ENCODE peak calls at places on chromosomes 1 and 21, in four cellular contexts. Q, M, X and V are unnamed samples.

GRCh38 chr21:31731112-31731801 is 661 bp downstream of the SCAF4 start:
- DNase-seq in Q (no peak), M (no peak), X (peak; percentile 47), V (peak; percentile 57)

GRCh38 chr1:160217466-160218165 is 12.4 kb downstream of the PEA15 start:
- DNase-seq in Q (no peak), M (no peak), X (peak; percentile 35), V (no peak)

GRCh38 chr21:45280969-45281368 is 6.7 kb downstream of the POFUT2 start:
- DNase-seq in Q (no peak), M (no peak), X (no peak), V (no peak)

GRCh38 chr1:17347769-17348592 is 24.0 kb upstream of the PADI6 start:
- DNase-seq in Q (peak; percentile 61), M (no peak), X (no peak), V (no peak)

GRCh38 chr1:169484683-169485426 is 889 bp downstream of the SLC19A2 start:
- DNase-seq in Q (no peak), M (no peak), X (peak; percentile 64), V (peak; percentile 43)

GRCh38 chr1:149849947-149850360 is 49.4 kb upstream of the BOLA1 start:
- DNase-seq in Q (no peak), M (no peak), X (no peak), V (no peak)

GRCh38 chr1:225480825-225481434 is 53.1 kb upstream of the LBR start:
- DNase-seq in Q (peak; percentile 38), M (no peak), X (peak; percentile 73), V (peak; percentile 43)

GRCh38 chr21:15309721-15310120 is 244.9 kb upstream of the NRIP1 start:
- DNase-seq in Q (no peak), M (no peak), X (peak; percentile 58), V (no peak)

GRCh38 chr1:156471496-156472490 is 28.8 kb downstream of the MEF2D start:
- DNase-seq in Q (no peak), M (peak; percentile 63), X (peak; percentile 99), V (peak; percentile 94)

DNA sequence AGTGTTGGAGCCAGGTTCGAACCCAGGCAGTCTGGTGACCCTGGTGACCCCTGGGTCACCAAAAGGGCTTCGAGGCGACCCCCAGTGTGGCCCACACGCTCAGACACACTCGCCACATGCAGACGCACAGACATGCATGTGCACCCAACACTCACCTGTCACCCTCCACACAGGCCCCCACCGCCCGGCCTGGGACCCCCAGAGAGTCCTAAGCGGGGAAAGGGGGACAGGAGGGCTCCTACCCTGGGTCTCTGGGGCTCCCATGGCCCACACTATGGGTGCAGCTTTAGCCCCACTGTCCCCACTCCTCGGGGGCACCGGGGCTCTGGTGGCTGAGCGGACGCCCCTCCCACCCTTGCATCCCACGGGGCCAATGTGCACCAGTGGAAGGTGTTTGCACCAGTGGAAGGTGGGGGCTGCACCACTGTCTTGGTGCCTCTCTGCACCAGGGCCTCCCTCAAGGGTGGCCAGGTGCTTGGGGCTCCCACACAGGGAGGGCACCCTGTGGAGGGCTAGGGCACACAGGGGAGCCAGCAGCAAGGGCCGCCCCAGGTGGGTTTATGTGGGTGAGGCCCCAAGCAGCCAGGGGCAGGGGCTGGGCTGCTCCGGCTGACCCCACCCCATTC is 9.9 kb downstream of the CHD5 start:
- DNase-seq in Q (no peak), M (no peak), X (no peak), V (no peak)
- H3K27ac ChIP-seq in Q (no peak overlapping the region), M (no peak overlapping the region), X (no peak overlapping the region), V (no peak overlapping the region)

GRCh38 chr1:45359882-45360513 is 19.8 kb upstream of the MUTYH start:
- DNase-seq in Q (no peak), M (no peak), X (peak; percentile 66), V (no peak)
- H3K27ac ChIP-seq in Q (no peak overlapping the region), M (peak overlapping the region; percentile 73), X (no peak overlapping the region), V (peak overlapping the region; percentile 80)

DNA sequence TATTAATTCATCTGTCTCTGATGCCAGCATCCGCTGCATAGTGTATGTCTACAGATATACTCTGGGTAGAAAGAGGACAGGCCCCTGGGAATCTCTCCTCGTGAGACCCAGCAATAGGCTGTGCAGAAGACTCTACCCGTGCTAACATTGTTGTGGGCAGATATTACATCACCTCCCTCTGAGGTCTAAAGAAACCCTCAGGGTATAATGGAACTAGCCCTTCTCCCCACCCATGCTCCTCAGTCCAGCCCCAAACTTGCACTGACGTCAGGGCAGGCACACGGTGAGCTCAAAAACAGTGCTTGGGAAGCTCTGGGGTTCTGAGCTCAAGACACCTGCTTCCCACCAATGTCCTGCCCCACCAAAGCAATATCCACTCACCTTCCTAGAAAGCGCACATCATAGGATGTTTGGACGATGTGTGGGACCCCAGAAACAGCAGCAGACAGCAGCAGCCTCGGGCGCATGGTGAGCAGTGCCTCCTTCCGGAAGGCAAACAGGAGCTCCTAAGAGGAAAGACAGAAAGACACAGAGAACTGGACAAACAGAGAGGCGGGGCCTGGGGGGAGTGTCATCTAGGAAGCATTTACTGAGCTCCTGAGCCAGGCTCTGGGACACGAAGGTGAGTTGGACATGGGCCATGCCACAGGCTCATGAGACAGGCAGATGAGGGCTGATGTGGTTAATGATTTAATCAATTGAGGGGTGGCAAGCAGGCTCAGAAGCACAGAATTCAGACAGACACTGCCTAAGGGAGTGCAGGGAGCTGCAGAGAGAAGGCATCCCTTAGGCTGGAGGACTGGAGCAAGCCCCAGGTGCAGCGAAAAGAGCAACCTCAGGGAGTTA is 4.8 kb downstream of the OVGP1 start:
- DNase-seq in Q (no peak), M (no peak), X (peak; percentile 46), V (peak; percentile 42)
- H3K27ac ChIP-seq in Q (no peak overlapping the region), M (no peak overlapping the region), X (no peak overlapping the region), V (peak overlapping the region; percentile 58)

GRCh38 chr1:40906781-40907400 is 44.7 kb upstream of the CITED4 start:
- DNase-seq in Q (no peak), M (no peak), X (no peak), V (no peak)
- H3K27ac ChIP-seq in Q (no peak overlapping the region), M (no peak overlapping the region), X (no peak overlapping the region), V (peak overlapping the region; percentile 27)

GRCh38 chr1:179205284-179205683 is 24.2 kb downstream of the ABL2 start:
- DNase-seq in Q (no peak), M (no peak), X (no peak), V (no peak)
- H3K27ac ChIP-seq in Q (no peak overlapping the region), M (no peak overlapping the region), X (no peak overlapping the region), V (no peak overlapping the region)

GRCh38 chr1:186498071-186498470 is 37.2 kb upstream of the PDC start:
- DNase-seq in Q (no peak), M (no peak), X (no peak), V (no peak)
- H3K27ac ChIP-seq in Q (no peak overlapping the region), M (no peak overlapping the region), X (no peak overlapping the region), V (no peak overlapping the region)